ENCODE peak calls at places on chromosomes 7 and 10, in eight cellular contexts. R, T, V, M, Q, A, J and X are unnamed samples.

GRCh38 chr10:88865281-88865876 is 13.7 kb upstream of the ANKRD22 start:
- DNase-seq in R (no peak), T (no peak), V (no peak), M (no peak), Q (no peak), A (peak), J (no peak), X (no peak)

GRCh38 chr7:140673063-140673769 is 471 bp downstream of the ADCK2 start:
- DNase-seq in R (no peak), T (peak), V (no peak), M (peak), Q (no peak), A (peak), J (peak), X (peak)

GRCh38 chr10:99369551-99369950 is 40.4 kb downstream of the CNNM1 start:
- DNase-seq in R (no peak), T (no peak), V (no peak), M (no peak), Q (no peak), A (no peak), J (no peak), X (no peak)

GRCh38 chr7:141208539-141208938 is 134.7 kb downstream of the TMEM178B start:
- DNase-seq in R (no peak), T (no peak), V (no peak), M (no peak), Q (no peak), A (no peak), J (no peak), X (no peak)

GRCh38 chr7:78379148-78379547 is 580.6 kb downstream of the PHTF2 start:
- DNase-seq in R (no peak), T (no peak), V (no peak), M (no peak), Q (peak), A (no peak), J (no peak), X (no peak)

GRCh38 chr10:30639946-30640786 is 10.6 kb upstream of the LYZL2 start:
- DNase-seq in R (no peak), T (no peak), V (no peak), M (peak), Q (peak), A (peak), J (no peak), X (peak)

GRCh38 chr7:42661312-42661711 is 250.6 kb downstream of the C7orf25 start:
- DNase-seq in R (no peak), T (no peak), V (no peak), M (no peak), Q (no peak), A (peak), J (no peak), X (no peak)

GRCh38 chr7:118974836-118975235 is 750.3 kb downstream of the ANKRD7 start:
- DNase-seq in R (no peak), T (no peak), V (no peak), M (no peak), Q (no peak), A (no peak), J (no peak), X (no peak)

GRCh38 chr10:70475661-70476060 is 2.9 kb upstream of the PALD1 start:
- DNase-seq in R (no peak), T (no peak), V (no peak), M (no peak), Q (no peak), A (peak), J (no peak), X (no peak)

GRCh38 chr7:44477955-44478354 is 12.5 kb downstream of the NUDCD3 start:
- DNase-seq in R (no peak), T (no peak), V (no peak), M (no peak), Q (no peak), A (no peak), J (no peak), X (no peak)

GRCh38 chr10:15485684-15486316 is 114.7 kb upstream of the FAM171A1 start:
- DNase-seq in R (no peak), T (no peak), V (peak), M (no peak), Q (no peak), A (no peak), J (peak), X (no peak)

GRCh38 chr10:44398271-44398670 is 13.4 kb upstream of the CXCL12 start:
- DNase-seq in R (peak), T (no peak), V (no peak), M (no peak), Q (no peak), A (no peak), J (peak), X (no peak)
- TF ChIP-seq CTCF in R (no peak), T (no peak), V (no peak), M (no peak), Q (no peak), A (no peak), J (no peak), X (no peak)

DNA sequence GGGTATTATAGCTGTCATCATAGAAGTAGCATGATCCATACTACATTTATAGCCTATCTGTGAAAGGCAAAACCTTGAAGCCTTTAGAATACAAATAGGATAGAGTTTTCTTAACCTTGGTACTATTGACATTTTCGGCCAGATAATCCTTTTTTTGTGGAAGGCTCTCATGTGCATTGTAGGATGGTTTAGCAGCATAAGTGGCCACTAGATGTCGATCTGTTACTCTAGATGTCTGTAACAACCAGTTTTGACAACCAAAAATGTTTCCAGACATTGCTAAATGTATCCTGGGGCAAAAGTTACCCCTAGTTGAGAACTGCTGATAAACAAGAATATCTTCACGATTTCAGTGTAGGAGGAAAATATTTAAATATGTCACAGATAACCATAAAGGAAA is 319.4 kb upstream of the GALNT17 start:
- DNase-seq in R (no peak), T (no peak), V (no peak), M (no peak), Q (no peak), A (no peak), J (no peak), X (no peak)
- TF ChIP-seq CTCF in R (peak), T (no peak), V (no peak), M (no peak), Q (peak), A (no peak), J (no peak), X (no peak)

GRCh38 chr10:63530409-63530808 is 9.2 kb downstream of the REEP3 start:
- DNase-seq in R (no peak), T (no peak), V (no peak), M (no peak), Q (no peak), A (no peak), J (no peak), X (no peak)
- TF ChIP-seq CTCF in R (no peak), T (no peak), V (no peak), M (no peak), Q (no peak), A (no peak), J (no peak), X (no peak)

GRCh38 chr10:797179-797578 is 107.7 kb upstream of the DIP2C start:
- DNase-seq in R (no peak), T (peak), V (no peak), M (no peak), Q (no peak), A (no peak), J (no peak), X (no peak)

GRCh38 chr10:792792-793100 is 103.3 kb upstream of the DIP2C start:
- DNase-seq in R (no peak), T (no peak), V (no peak), M (no peak), Q (no peak), A (no peak), J (no peak), X (no peak)

GRCh38 chr10:796233-796632 is 106.8 kb upstream of the DIP2C start:
- DNase-seq in R (no peak), T (no peak), V (no peak), M (no peak), Q (no peak), A (no peak), J (no peak), X (no peak)

GRCh38 chr10:792083-792791 is 102.8 kb upstream of the DIP2C start:
- DNase-seq in R (no peak), T (peak), V (no peak), M (no peak), Q (no peak), A (no peak), J (no peak), X (no peak)

GRCh38 chr10:794382-794956 is 105.0 kb upstream of the DIP2C start:
- DNase-seq in R (no peak), T (peak), V (no peak), M (no peak), Q (no peak), A (no peak), J (no peak), X (no peak)
- TF ChIP-seq CTCF in R (peak), T (no peak), V (peak), M (no peak), Q (no peak), A (no peak), J (no peak), X (no peak)

GRCh38 chr10:75108684-75109458 is 2.6 kb upstream of the SAMD8 start:
- DNase-seq in R (no peak), T (no peak), V (peak), M (no peak), Q (no peak), A (peak), J (no peak), X (no peak)

GRCh38 chr10:75110006-75110632 is 1.3 kb upstream of the SAMD8 start:
- DNase-seq in R (no peak), T (no peak), V (peak), M (no peak), Q (no peak), A (no peak), J (no peak), X (no peak)

GRCh38 chr10:75109459-75109778 is 2.0 kb upstream of the SAMD8 start:
- DNase-seq in R (no peak), T (no peak), V (no peak), M (no peak), Q (no peak), A (no peak), J (no peak), X (no peak)

GRCh38 chr10:75111906-75112703 is 649 bp downstream of the SAMD8 start:
- DNase-seq in R (no peak), T (peak), V (peak), M (peak), Q (no peak), A (peak), J (peak), X (peak)

DNA sequence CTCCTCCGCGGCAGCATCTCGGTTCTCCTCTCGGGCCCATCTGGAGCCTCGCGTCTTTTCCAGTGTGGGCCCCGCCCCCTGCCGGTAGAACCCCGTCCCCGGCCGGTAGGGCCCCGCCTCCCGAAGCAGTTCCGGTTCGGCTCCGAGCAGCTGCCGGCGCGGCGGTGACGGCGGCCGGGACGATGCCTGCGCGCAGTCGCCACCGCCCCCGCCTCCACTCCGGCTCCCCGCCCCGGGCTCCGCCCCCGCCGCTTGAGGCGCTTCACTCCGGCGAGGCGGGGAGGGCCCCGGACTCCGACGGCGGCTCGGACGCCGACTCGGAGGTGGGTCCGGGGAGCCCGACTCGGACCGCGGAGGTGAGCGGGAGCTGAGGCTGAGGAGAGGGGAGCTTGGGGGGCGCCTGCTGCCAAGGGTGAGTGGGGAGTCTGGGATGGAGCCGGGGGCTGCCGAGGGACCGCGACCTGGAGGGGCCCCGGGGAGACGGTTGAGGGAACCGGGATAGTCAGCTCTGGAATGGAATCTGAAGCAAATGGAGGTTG is at the start of gene SAMD8:
- DNase-seq in R (peak), T (peak), V (peak), M (peak), Q (peak), A (peak), J (peak), X (peak)
- TF ChIP-seq CTCF in R (peak), T (peak), V (peak), M (peak), Q (no peak), A (no peak), J (peak), X (no peak)

GRCh38 chr7:12686234-12686893 is 1.1 kb upstream of the ARL4A start:
- DNase-seq in R (peak), T (peak), V (peak), M (peak), Q (peak), A (peak), J (peak), X (peak)

GRCh38 chr7:12684186-12684585 is 3.2 kb upstream of the ARL4A start:
- DNase-seq in R (no peak), T (no peak), V (no peak), M (no peak), Q (no peak), A (no peak), J (no peak), X (no peak)

GRCh38 chr7:12684733-12685132 is 2.7 kb upstream of the ARL4A start:
- DNase-seq in R (no peak), T (no peak), V (no peak), M (no peak), Q (no peak), A (no peak), J (no peak), X (no peak)

GRCh38 chr7:12685550-12685949 is 1.9 kb upstream of the ARL4A start:
- DNase-seq in R (no peak), T (no peak), V (peak), M (no peak), Q (no peak), A (peak), J (no peak), X (no peak)

DNA sequence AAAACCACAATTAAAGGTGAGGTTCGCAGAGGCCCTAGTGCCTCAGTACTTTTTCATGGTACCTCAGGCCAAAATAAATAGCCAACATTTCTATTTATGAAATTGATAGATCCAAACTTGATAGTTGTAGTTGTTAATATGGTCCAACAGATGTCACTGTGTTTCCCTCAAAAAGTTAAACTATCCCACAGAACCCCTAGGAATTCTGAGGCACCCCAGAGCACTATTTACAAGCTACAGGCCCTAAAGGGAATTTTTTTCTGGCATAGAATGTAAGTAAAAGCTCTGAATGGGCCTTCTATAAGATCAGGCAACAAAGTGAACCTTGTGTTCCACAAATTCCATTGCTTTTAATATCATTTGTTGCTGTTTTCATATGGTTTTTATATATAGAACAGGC is 3.8 kb upstream of the ARL4A start:
- DNase-seq in R (no peak), T (no peak), V (no peak), M (no peak), Q (no peak), A (peak), J (no peak), X (no peak)
- TF ChIP-seq CTCF in R (peak), T (no peak), V (peak), M (no peak), Q (peak), A (peak), J (no peak), X (no peak)

DNA sequence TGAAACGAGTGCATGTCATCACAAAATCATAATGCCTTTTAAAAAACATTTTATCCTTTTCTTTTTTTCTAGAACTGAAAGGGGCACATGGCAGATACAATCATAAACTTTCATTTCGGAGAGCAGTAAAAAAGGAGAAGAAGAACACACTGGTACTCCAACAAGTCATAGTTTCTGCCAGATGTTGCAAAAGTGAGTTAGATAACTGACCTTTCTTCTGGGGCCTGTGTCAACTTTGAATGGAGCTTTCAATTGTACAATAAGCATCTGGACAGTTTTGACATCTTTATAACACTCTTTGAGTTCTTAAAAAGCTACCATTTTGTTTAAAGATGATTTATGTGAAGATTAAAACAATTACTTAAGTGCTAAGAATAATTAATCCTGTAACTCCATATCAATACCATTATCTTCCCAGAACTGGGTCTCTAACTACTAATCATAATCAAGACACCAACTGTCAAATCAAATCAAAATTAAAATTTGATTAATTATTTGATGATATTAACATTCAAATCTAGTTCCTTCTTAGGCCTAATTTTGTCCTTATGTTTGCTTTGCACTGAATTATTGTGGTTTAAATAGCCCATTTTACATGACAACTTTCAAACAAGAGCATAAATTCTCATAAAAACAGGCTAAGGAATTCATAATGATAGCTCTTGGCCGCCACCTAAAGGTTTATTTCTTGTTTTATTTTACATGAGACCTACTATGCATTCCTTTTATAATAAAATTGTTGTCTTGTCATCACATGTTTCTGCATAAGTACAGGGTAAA is 19.5 kb upstream of the ITGB8 start:
- DNase-seq in R (no peak), T (no peak), V (no peak), M (no peak), Q (no peak), A (peak), J (no peak), X (no peak)
- TF ChIP-seq CTCF in R (peak), T (no peak), V (peak), M (peak), Q (peak), A (peak), J (peak), X (no peak)